ENCODE peak calls at places on chromosomes 7 and 10, in eight cellular contexts. X, I, A, N, D, E, H and Z are unnamed samples.

GRCh38 chr7:113122657-113123252 is 4.4 kb upstream of the SMIM30 start:
- DNase-seq in X (no peak), I (no peak), A (no peak), N (no peak), D (no peak), E (no peak), H (no peak), Z (no peak)

GRCh38 chr7:35555386-35555785 is 139.5 kb downstream of the HERPUD2 start:
- DNase-seq in X (no peak), I (no peak), A (no peak), N (no peak), D (no peak), E (no peak), H (no peak), Z (no peak)

GRCh38 chr10:121956111-121957061 is 18.6 kb downstream of the NSMCE4A start:
- DNase-seq in X (no peak), I (no peak), A (peak; percentile 73), N (peak; percentile 15), D (no peak), E (no peak), H (no peak), Z (no peak)

GRCh38 chr10:51815723-51816122 is 116.3 kb upstream of the CSTF2T start:
- DNase-seq in X (no peak), I (no peak), A (no peak), N (no peak), D (no peak), E (no peak), H (peak; percentile 47), Z (no peak)

GRCh38 chr7:144827581-144828139 is 8.2 kb downstream of the TPK1 start:
- DNase-seq in X (no peak), I (no peak), A (peak; percentile 43), N (peak; percentile 21), D (peak; percentile 13), E (no peak), H (no peak), Z (no peak)

GRCh38 chr10:122257041-122257440 is 14.1 kb upstream of the BTBD16 start:
- DNase-seq in X (no peak), I (no peak), A (no peak), N (no peak), D (no peak), E (no peak), H (no peak), Z (no peak)

GRCh38 chr10:126242352-126243260 is 145.7 kb downstream of the ADAM12 start:
- DNase-seq in X (no peak), I (no peak), A (peak; percentile 92), N (peak; percentile 90), D (no peak), E (no peak), H (no peak), Z (no peak)

GRCh38 chr10:80459047-80459865 is 5.1 kb downstream of the TSPAN14 start:
- DNase-seq in X (peak; percentile 90), I (no peak), A (no peak), N (peak; percentile 97), D (no peak), E (peak; percentile 86), H (peak; percentile 41), Z (no peak)

GRCh38 chr10:121262774-121263406 is 335.4 kb downstream of the FGFR2 start:
- DNase-seq in X (peak; percentile 11), I (no peak), A (no peak), N (no peak), D (peak; percentile 29), E (no peak), H (no peak), Z (no peak)

GRCh38 chr7:122902751-122903495 is 16.7 kb upstream of the CADPS2 start:
- DNase-seq in X (no peak), I (peak; percentile 32), A (no peak), N (no peak), D (no peak), E (no peak), H (peak; percentile 47), Z (no peak)

GRCh38 chr7:100407285-100408180 is 21.0 kb downstream of the ZCWPW1 start:
- DNase-seq in X (peak; percentile 64), I (peak; percentile 72), A (peak; percentile 81), N (peak; percentile 81), D (peak; percentile 27), E (no peak), H (peak; percentile 89), Z (no peak)

GRCh38 chr10:121459279-121459764 is 138.9 kb downstream of the FGFR2 start:
- DNase-seq in X (no peak), I (no peak), A (no peak), N (no peak), D (no peak), E (no peak), H (no peak), Z (no peak)

GRCh38 chr10:14470920-14471319 is 140.2 kb upstream of the FRMD4A start:
- DNase-seq in X (no peak), I (no peak), A (no peak), N (no peak), D (no peak), E (no peak), H (no peak), Z (no peak)

GRCh38 chr10:114995468-114995867 is 57.5 kb downstream of the TRUB1 start:
- DNase-seq in X (no peak), I (no peak), A (peak; percentile 61), N (no peak), D (no peak), E (no peak), H (no peak), Z (no peak)

GRCh38 chr7:1569833-1570632 is at the start of gene PSMG3:
- DNase-seq in X (peak; percentile 92), I (peak; percentile 92), A (peak; percentile 89), N (peak; percentile 90), D (peak; percentile 85), E (peak; percentile 93), H (peak; percentile 90), Z (no peak)

GRCh38 chr10:7152982-7153381 is 257.9 kb downstream of the SFMBT2 start:
- DNase-seq in X (no peak), I (no peak), A (no peak), N (no peak), D (no peak), E (no peak), H (no peak), Z (no peak)

GRCh38 chr7:128236924-128237586 is 4.0 kb upstream of the LEP start:
- DNase-seq in X (peak; percentile 97), I (peak; percentile 87), A (peak; percentile 90), N (peak; percentile 66), D (no peak), E (no peak), H (peak; percentile 6), Z (peak; percentile 99)

GRCh38 chr10:132192991-132193670 is 6.4 kb downstream of the DPYSL4 start:
- DNase-seq in X (no peak), I (no peak), A (no peak), N (no peak), D (no peak), E (no peak), H (no peak), Z (no peak)
- TF ChIP-seq CTCF in X (no peak), I (no peak), A (no peak), N (no peak), D (no peak), E (no peak), H (no peak), Z (no peak)

DNA sequence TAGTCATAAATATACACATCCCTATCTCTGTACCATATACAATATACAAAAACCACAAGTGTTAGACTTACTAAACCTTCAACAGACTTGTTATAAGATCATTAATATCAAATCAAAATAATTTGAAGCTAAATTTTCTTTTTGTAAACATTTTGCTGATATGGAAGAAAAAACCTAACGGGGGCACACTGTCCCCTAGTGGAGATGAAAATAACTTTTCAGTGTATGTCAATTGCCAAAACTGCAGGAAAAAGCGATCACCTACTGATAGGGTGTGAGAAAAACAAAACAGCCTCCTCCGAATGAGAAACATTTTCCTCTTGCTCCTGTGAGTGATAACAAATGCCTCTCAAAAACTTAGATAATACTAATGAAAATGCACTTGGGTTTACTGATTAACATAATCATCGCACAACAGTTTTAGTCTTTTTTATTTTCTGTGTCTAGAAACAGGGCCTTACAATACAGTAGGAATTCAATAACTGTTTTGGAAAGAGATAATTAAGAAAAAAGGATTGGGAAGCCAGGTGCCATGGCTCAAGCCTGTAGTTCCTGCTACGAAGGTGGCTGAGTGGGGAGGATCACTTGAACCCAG is 322.7 kb downstream of the CRPPA start:
- DNase-seq in X (no peak), I (peak; percentile 29), A (peak; percentile 16), N (peak; percentile 20), D (peak; percentile 2), E (no peak), H (peak; percentile 70), Z (no peak)
- TF ChIP-seq CTCF in X (peak; percentile 39), I (peak; percentile 75), A (peak; percentile 76), N (peak; percentile 74), D (peak; percentile 87), E (peak; percentile 43), H (peak; percentile 97), Z (peak; percentile 80)

GRCh38 chr7:142188159-142188558 is 69.7 kb downstream of the PRSS58 start:
- DNase-seq in X (peak; percentile 32), I (no peak), A (no peak), N (no peak), D (no peak), E (no peak), H (no peak), Z (no peak)

GRCh38 chr7:142185069-142185468 is 72.8 kb downstream of the PRSS58 start:
- DNase-seq in X (no peak), I (no peak), A (no peak), N (no peak), D (no peak), E (no peak), H (no peak), Z (no peak)

GRCh38 chr7:142194201-142194600 is 63.7 kb downstream of the PRSS58 start:
- DNase-seq in X (no peak), I (no peak), A (no peak), N (no peak), D (no peak), E (no peak), H (no peak), Z (no peak)

DNA sequence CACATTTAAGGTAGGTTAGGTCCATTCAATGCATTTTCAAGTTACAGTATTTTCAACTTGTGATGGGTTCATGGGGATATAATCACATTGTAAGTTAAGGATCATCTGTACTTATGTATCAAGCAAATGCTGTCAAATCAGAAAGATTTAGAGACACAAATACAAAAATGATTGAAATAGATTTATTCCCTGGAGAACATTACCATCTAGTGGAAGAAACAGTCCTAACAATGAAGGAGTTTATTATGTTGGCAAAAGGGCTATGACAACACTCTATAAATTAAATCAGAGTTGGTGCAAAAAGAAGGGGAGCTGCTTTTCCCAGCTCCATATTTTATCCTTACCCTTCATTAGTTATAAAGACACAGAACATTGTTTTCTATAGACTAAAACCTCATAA is 69.0 kb downstream of the PRSS58 start:
- DNase-seq in X (no peak), I (peak; percentile 54), A (no peak), N (no peak), D (no peak), E (no peak), H (peak; percentile 36), Z (no peak)
- TF ChIP-seq CTCF in X (peak; percentile 6), I (peak; percentile 74), A (no peak), N (no peak), D (no peak), E (peak; percentile 7), H (peak; percentile 62), Z (peak; percentile 31)

GRCh38 chr7:107480932-107481331 is 11.1 kb downstream of the GPR22 start:
- DNase-seq in X (no peak), I (no peak), A (no peak), N (no peak), D (no peak), E (no peak), H (no peak), Z (no peak)

GRCh38 chr7:107473975-107474598 is 4.2 kb downstream of the GPR22 start:
- DNase-seq in X (no peak), I (no peak), A (no peak), N (no peak), D (no peak), E (no peak), H (no peak), Z (no peak)

GRCh38 chr7:107479303-107479702 is 9.4 kb downstream of the GPR22 start:
- DNase-seq in X (no peak), I (no peak), A (no peak), N (no peak), D (no peak), E (no peak), H (no peak), Z (no peak)
- TF ChIP-seq CTCF in X (no peak), I (no peak), A (no peak), N (no peak), D (no peak), E (no peak), H (no peak), Z (no peak)